ENCODE peak calls at places on chromosomes 3 and 15, in four cellular contexts. T is HEK293T, P is ELF-1, A is Daoy. J is an unnamed sample.

GRCh38 chr3:128348805-128349531 is 117.7 kb downstream of the DNAJB8 start:
- DNase-seq in T (no peak), P (peak), A (no peak), J (peak)

GRCh38 chr3:78887029-78887428 is 880.8 kb downstream of the ROBO1 start:
- DNase-seq in T (no peak), P (no peak), A (peak), J (no peak)

GRCh38 chr3:183390844-183391243 is 37.6 kb downstream of the MCF2L2 start:
- DNase-seq in T (no peak), P (no peak), A (no peak), J (no peak)

GRCh38 chr3:22360977-22361376 is 610.0 kb upstream of the ZNF385D start:
- DNase-seq in T (no peak), P (no peak), A (no peak), J (no peak)

GRCh38 chr3:193915613-193916012 is 220.3 kb upstream of the HES1 start:
- DNase-seq in T (no peak), P (no peak), A (no peak), J (no peak)

GRCh38 chr3:43175541-43175940 is 69.7 kb upstream of the POMGNT2 start:
- DNase-seq in T (no peak), P (no peak), A (no peak), J (no peak)

GRCh38 chr15:76179023-76179422 is 119.2 kb downstream of the TMEM266 start:
- DNase-seq in T (no peak), P (no peak), A (no peak), J (no peak)

GRCh38 chr3:50807266-50807665 is 132.5 kb downstream of the DOCK3 start:
- DNase-seq in T (no peak), P (no peak), A (peak), J (no peak)

GRCh38 chr15:45869034-45869668 is 234.3 kb downstream of the SQOR start:
- DNase-seq in T (no peak), P (no peak), A (no peak), J (no peak)

GRCh38 chr3:151816091-151816604 is 2.2 kb downstream of the AADAC start:
- DNase-seq in T (peak), P (peak), A (peak), J (peak)

GRCh38 chr15:88615303-88616107 is 5.6 kb upstream of the AEN start:
- DNase-seq in T (no peak), P (no peak), A (no peak), J (peak)

GRCh38 chr3:126343675-126344074 is 13.5 kb downstream of the KLF15 start:
- DNase-seq in T (no peak), P (no peak), A (no peak), J (no peak)

GRCh38 chr3:111591555-111591954 is 3.6 kb downstream of the ZBED2 start:
- DNase-seq in T (no peak), P (no peak), A (no peak), J (no peak)

GRCh38 chr3:98770261-98771039 is 7.3 kb downstream of the ST3GAL6 start:
- DNase-seq in T (no peak), P (peak), A (no peak), J (no peak)

GRCh38 chr3:194617827-194618226 is 15.4 kb downstream of the TMEM44 start:
- DNase-seq in T (no peak), P (no peak), A (peak), J (no peak)

GRCh38 chr3:123089611-123090301 is 22.9 kb downstream of the PDIA5 start:
- DNase-seq in T (no peak), P (no peak), A (no peak), J (peak)

GRCh38 chr15:59191855-59192237 is 14.8 kb upstream of the LDHAL6B start:
- DNase-seq in T (no peak), P (peak), A (peak), J (no peak)

GRCh38 chr3:97927699-97928098 is 44.5 kb downstream of the RIOX2 start:
- DNase-seq in T (no peak), P (no peak), A (no peak), J (no peak)

GRCh38 chr3:130529816-130530215 is 12.8 kb downstream of the COL6A6 start:
- DNase-seq in T (no peak), P (peak), A (no peak), J (no peak)

GRCh38 chr15:100383302-100384107 is 41.7 kb upstream of the ADAMTS17 start:
- DNase-seq in T (peak), P (peak), A (no peak), J (peak)

GRCh38 chr15:61216519-61216918 is 12.6 kb downstream of the RORA start:
- DNase-seq in T (no peak), P (peak), A (no peak), J (peak)

GRCh38 chr3:129602730-129603560 is 3.5 kb downstream of the PLXND1 start:
- DNase-seq in T (no peak), P (peak), A (peak), J (peak)

GRCh38 chr15:28977377-28978010 is 91.7 kb downstream of the APBA2 start:
- DNase-seq in T (no peak), P (peak), A (peak), J (peak)

GRCh38 chr3:3665961-3666640 is 133.1 kb upstream of the LRRN1 start:
- DNase-seq in T (no peak), P (no peak), A (no peak), J (no peak)

GRCh38 chr3:4493931-4494806 is 1.0 kb downstream of the ITPR1 start:
- DNase-seq in T (peak), P (peak), A (peak), J (peak)

GRCh38 chr15:69064649-69065048 is 50.2 kb downstream of the NOX5 start:
- DNase-seq in T (no peak), P (no peak), A (no peak), J (no peak)